ENCODE peak calls at places on chromosomes 7 and 10, in five cellular contexts. W is choroid plexus epithelial cell, D is astrocyte of the cerebellum, Y is right atrium auricular region, C is brain microvascular endothelial cell. N is an unnamed sample.

GRCh38 chr10:133180192-133180914 is 20.3 kb downstream of the KNDC1 start:
- DNase-seq in W (no peak), C (no peak), D (no peak), Y (no peak), N (no peak)

GRCh38 chr10:132392811-132393694 is 3.9 kb upstream of the PWWP2B start:
- DNase-seq in Y (no peak), C (no peak), W (no peak), D (no peak), N (peak; percentile 79)

GRCh38 chr7:33979807-33980355 is 74.5 kb downstream of the BMPER start:
- DNase-seq in C (peak; percentile 95), D (no peak), W (peak; percentile 80), Y (no peak), N (no peak)

GRCh38 chr7:73703985-73704639 is 15.4 kb downstream of the STX1A start:
- DNase-seq in D (no peak), C (peak; percentile 60), Y (no peak), W (peak; percentile 81), N (no peak)

GRCh38 chr10:5818894-5819293 is 5.7 kb upstream of the GDI2 start:
- DNase-seq in D (no peak), Y (no peak), W (no peak), C (no peak), N (peak; percentile 52)

GRCh38 chr10:32956365-32957197 is 1.4 kb downstream of the ITGB1 start:
- DNase-seq in Y (no peak), W (no peak), C (no peak), D (no peak), N (no peak)

GRCh38 chr7:67019562-67020390 is 23.1 kb downstream of the TYW1 start:
- DNase-seq in W (no peak), C (no peak), D (no peak), Y (no peak), N (no peak)

GRCh38 chr10:36802523-36803153 is 322.8 kb upstream of the ANKRD30A start:
- DNase-seq in W (peak; percentile 72), Y (no peak), C (no peak), D (peak; percentile 81), N (no peak)

GRCh38 chr10:9814285-9814866 is 1203.3 kb upstream of the CELF2 start:
- DNase-seq in D (no peak), W (peak; percentile 65), Y (no peak), C (peak; percentile 71), N (no peak)

GRCh38 chr10:38605153-38605661 is 511.1 kb downstream of the ZNF37A start:
- DNase-seq in W (no peak), Y (no peak), C (no peak), D (no peak), N (no peak)

GRCh38 chr7:116630932-116631449 is 41.0 kb upstream of the MET start:
- DNase-seq in D (peak; percentile 49), Y (peak; percentile 74), C (peak; percentile 91), W (peak; percentile 82), N (no peak)

GRCh38 chr7:142800103-142800502 is 29.3 kb downstream of the PRSS2 start:
- DNase-seq in W (no peak), D (no peak), C (no peak), Y (no peak), N (no peak)

GRCh38 chr10:79562135-79562756 is 2.0 kb upstream of the SFTPA2 start:
- DNase-seq in W (peak; percentile 77), Y (no peak), D (peak; percentile 24), C (peak; percentile 48), N (no peak)
- TF ChIP-seq CTCF in W (peak; percentile 99), Y (peak; percentile 70), D (peak; percentile 93), C (peak; percentile 96), N (peak; percentile 95)

GRCh38 chr10:2935647-2936386 is 131.5 kb upstream of the PFKP start:
- DNase-seq in Y (peak; percentile 26), C (no peak), D (no peak), W (no peak), N (no peak)

GRCh38 chr10:2942937-2943336 is 124.4 kb upstream of the PFKP start:
- DNase-seq in D (no peak), C (no peak), W (peak; percentile 3), Y (no peak), N (no peak)

GRCh38 chr10:2933924-2934323 is 133.4 kb upstream of the PFKP start:
- DNase-seq in W (no peak), D (no peak), C (no peak), Y (peak; percentile 48), N (no peak)

GRCh38 chr10:2936816-2937215 is 130.5 kb upstream of the PFKP start:
- DNase-seq in Y (peak; percentile 13), D (peak; percentile 18), W (peak; percentile 10), C (no peak), N (no peak)

GRCh38 chr10:2938869-2939268 is 128.5 kb upstream of the PFKP start:
- DNase-seq in Y (no peak), D (no peak), W (peak; percentile 39), C (no peak), N (no peak)
- TF ChIP-seq CTCF in Y (no peak), D (peak; percentile 13), W (peak; percentile 40), C (no peak), N (peak; percentile 77)

DNA sequence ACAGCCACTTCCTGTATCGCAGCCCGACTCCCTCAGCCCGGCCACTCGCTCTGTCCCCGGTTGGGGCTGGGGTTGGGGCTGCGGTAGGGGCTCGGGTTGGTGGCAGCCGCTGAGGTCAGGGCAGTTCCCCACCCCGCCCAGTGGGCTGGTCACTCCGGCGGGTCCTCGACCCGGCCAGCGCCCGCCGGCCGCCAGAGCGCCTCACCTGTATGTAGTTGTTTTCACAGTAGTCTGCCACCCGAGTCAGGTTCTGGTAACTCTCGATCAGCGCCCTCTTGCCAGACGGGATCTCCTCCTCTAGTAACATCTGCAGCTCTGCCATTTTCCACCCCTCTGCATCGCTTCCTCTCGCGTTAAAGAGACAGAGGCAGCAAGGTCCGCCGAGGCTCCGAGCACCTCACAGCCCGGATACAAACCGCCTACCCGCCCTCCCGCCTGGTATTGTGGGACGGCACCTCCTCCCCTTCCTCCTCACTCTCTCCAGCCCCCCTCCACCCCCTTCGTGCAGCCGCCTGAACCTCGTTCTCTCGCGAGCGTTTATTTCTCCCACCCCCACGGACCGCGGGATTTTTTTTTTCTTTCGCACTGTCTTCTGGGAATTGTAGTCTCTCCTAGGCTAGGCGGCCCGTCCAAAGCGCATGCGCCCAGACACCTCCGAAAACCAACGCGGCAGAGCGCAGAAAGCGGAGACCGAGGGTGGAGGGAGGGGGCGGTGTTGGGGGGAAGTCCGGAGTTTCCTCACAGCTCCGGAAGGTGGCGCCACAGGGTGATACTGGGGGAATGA is at the start of gene ABI1:
- DNase-seq in W (peak; percentile 99), D (peak; percentile 98), C (peak; percentile 96), Y (peak; percentile 98), N (peak; percentile 96)
- TF ChIP-seq CTCF in W (peak; percentile 75), D (peak; percentile 72), C (peak; percentile 81), Y (peak; percentile 72), N (no peak)

DNA sequence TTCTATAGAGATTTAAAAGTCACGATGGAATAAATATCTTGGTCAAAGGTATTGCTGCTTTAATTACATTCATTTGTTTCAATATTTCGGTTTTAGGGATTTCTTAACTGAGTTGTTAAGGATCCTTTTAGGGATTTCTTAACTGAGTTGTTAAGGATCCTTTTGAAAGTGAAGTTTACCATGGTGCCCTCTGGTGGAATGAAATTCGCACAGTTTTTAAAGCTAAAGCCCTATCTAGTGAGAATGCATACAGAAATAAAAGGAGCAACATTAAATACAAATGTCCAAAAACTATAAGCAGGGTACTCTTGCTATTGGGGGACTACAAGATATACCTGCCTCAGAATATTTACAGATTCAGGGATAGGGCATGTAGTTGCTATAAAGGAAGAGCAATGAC is 193.7 kb downstream of the RNLS start:
- DNase-seq in D (peak; percentile 60), C (peak; percentile 73), W (peak; percentile 84), Y (no peak), N (no peak)
- TF ChIP-seq CTCF in D (peak; percentile 58), C (peak; percentile 57), W (peak; percentile 65), Y (no peak), N (peak; percentile 89)

GRCh38 chr10:25555865-25556264 is 378.2 kb upstream of the MYO3A start:
- DNase-seq in D (no peak), C (no peak), W (no peak), Y (no peak), N (no peak)
- TF ChIP-seq CTCF in D (no peak), C (no peak), W (no peak), Y (no peak), N (no peak)

GRCh38 chr10:2625094-2625493 is 442.3 kb upstream of the PFKP start:
- DNase-seq in D (no peak), C (no peak), Y (no peak), W (no peak), N (no peak)
- TF ChIP-seq CTCF in D (no peak), C (no peak), Y (no peak), W (no peak), N (no peak)

DNA sequence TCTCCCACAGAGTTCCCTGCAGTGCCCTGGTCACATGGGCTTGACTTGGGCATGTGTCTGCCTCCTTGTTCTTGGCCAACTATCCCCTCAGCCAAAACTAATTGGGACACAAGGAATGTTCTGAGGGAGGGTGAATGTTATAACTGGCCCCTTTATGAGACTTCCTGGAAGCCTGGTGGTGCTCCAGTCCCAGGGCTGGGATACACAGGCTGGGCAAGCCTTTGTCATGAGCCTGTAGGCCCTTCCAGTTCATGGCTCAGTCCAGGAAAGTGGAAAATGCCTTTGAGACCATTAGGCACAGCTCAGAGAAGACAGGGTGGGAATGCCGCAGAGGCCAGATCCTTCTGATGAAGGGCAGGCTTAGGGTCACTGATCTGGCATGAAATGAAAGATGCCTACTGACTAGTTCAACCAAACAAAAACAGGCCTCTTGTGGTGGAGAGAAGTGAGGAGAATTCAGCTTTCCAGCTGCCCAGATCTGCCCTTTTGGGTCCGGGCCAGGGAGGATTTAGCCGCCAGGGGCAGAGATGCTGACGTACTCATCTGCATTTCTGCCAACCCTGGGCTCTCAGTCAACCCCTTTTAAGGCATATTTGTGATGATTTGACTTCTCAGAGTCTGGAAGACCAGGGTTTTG is 961.5 kb downstream of the KCNMA1 start:
- DNase-seq in W (no peak), C (no peak), Y (peak; percentile 87), D (peak; percentile 86), N (no peak)
- TF ChIP-seq CTCF in W (no peak), C (peak; percentile 17), Y (no peak), D (peak; percentile 18), N (peak; percentile 13)